ENCODE peak calls at places on chromosomes 6 and 20, in nine cellular contexts. F is neuronal stem cell; Z is activated CD4-positive, alpha-beta T cell treated with anti-CD3 and anti-CD28 coated beads, Interleukin-2, amount 50 U/mL, for 1 hour; I is NCI-H1436; M is HS-5; T is right cardiac atrium; H is Panc1; V is stimulated activated naive CD4-positive, alpha-beta T cell treated with Interleukin-2 at 50 U/mL for 16 hours; Q is stimulated activated CD4-positive, alpha-beta T cell treated with anti-CD3 and anti-CD28 coated beads, TNF-alpha, amount 100 ng/mL, for 1 hour. C is an unnamed sample.

GRCh38 chr20:13486694-13487093 is 152.0 kb downstream of the TASP1 start:
- DNase-seq in M (no peak), Z (no peak), V (no peak), F (no peak), T (no peak), Q (no peak), H (no peak), I (no peak), C (no peak)

GRCh38 chr6:105560611-105561066 is 157.8 kb upstream of the PREP start:
- DNase-seq in M (no peak), Z (no peak), T (no peak), Q (no peak), F (no peak), H (no peak), V (no peak), I (no peak), C (no peak)

GRCh38 chr6:158539363-158539762 is 20.5 kb upstream of the TMEM181 start:
- DNase-seq in Q (no peak), H (no peak), T (no peak), V (no peak), I (peak; percentile 62), Z (no peak), F (no peak), M (no peak), C (no peak)

GRCh38 chr6:139150915-139151314 is 16.0 kb downstream of the HECA start:
- DNase-seq in Q (no peak), V (no peak), Z (no peak), H (no peak), I (no peak), F (no peak), T (no peak), M (no peak), C (no peak)

GRCh38 chr6:148565931-148566663 is 180.7 kb upstream of the UST start:
- DNase-seq in Q (no peak), T (peak; percentile 58), M (peak; percentile 63), Z (no peak), H (no peak), I (no peak), V (peak; percentile 29), F (no peak), C (no peak)

GRCh38 chr6:142543576-142543975 is 241.8 kb downstream of the ADGRG6 start:
- DNase-seq in F (no peak), T (no peak), I (no peak), Z (no peak), H (no peak), V (no peak), M (no peak), Q (no peak), C (no peak)

GRCh38 chr6:88048556-88048955 is 915 bp downstream of the SPACA1 start:
- DNase-seq in F (no peak), Z (no peak), V (no peak), M (no peak), H (no peak), Q (no peak), T (no peak), I (no peak), C (no peak)

GRCh38 chr20:6269163-6269873 is 146.5 kb upstream of the FERMT1 start:
- DNase-seq in H (no peak), M (no peak), Q (no peak), Z (no peak), F (no peak), V (no peak), I (no peak), T (no peak), C (no peak)

GRCh38 chr6:166922937-166923336 is 33.4 kb downstream of the RNASET2 start:
- DNase-seq in H (no peak), Q (no peak), T (no peak), V (no peak), I (no peak), Z (no peak), M (no peak), F (no peak), C (no peak)

GRCh38 chr20:35988910-35989463 is 20.6 kb downstream of the CNBD2 start:
- DNase-seq in F (no peak), H (no peak), Z (no peak), V (no peak), Q (no peak), T (no peak), M (no peak), I (no peak), C (no peak)

GRCh38 chr6:152648090-152648489 is 10.9 kb upstream of the SYNE1 start:
- DNase-seq in V (no peak), Z (no peak), T (no peak), Q (no peak), H (no peak), F (no peak), M (no peak), I (no peak), C (no peak)

GRCh38 chr6:40477246-40478126 is 109.7 kb downstream of the LRFN2 start:
- DNase-seq in F (peak; percentile 4), I (peak; percentile 43), Z (peak; percentile 16), Q (no peak), V (no peak), H (no peak), M (no peak), T (no peak), C (no peak)

GRCh38 chr6:108746841-108747575 is 101.2 kb upstream of the ARMC2 start:
- DNase-seq in Q (no peak), T (no peak), V (no peak), H (no peak), M (no peak), F (no peak), I (no peak), Z (no peak), C (no peak)

GRCh38 chr6:153537422-153537821 is 406.3 kb upstream of the RGS17 start:
- DNase-seq in V (no peak), T (no peak), M (peak; percentile 74), I (no peak), Q (no peak), F (no peak), H (no peak), Z (no peak), C (no peak)

GRCh38 chr20:40633123-40633850 is 55.7 kb downstream of the MAFB start:
- DNase-seq in F (no peak), Z (no peak), M (no peak), I (no peak), H (no peak), Q (no peak), V (no peak), T (no peak), C (no peak)

GRCh38 chr6:38489951-38490350 is 149.8 kb downstream of the BTBD9 start:
- DNase-seq in V (no peak), I (no peak), M (peak; percentile 31), F (no peak), Q (no peak), H (no peak), Z (no peak), T (no peak), C (no peak)

GRCh38 chr6:12636336-12636735 is 80.2 kb upstream of the PHACTR1 start:
- DNase-seq in Z (no peak), M (no peak), H (no peak), T (no peak), I (no peak), Q (no peak), V (no peak), F (no peak), C (no peak)

GRCh38 chr6:5095236-5095635 is 10.1 kb downstream of the PPP1R3G start:
- DNase-seq in T (no peak), V (no peak), F (no peak), M (no peak), I (no peak), Z (no peak), Q (no peak), H (no peak), C (no peak)

GRCh38 chr20:35806075-35806474 is 34.3 kb downstream of the PHF20 start:
- DNase-seq in M (no peak), T (no peak), V (no peak), Z (no peak), Q (no peak), H (no peak), I (no peak), F (no peak), C (no peak)

GRCh38 chr6:68122032-68122431 is 513.0 kb upstream of the ADGRB3 start:
- DNase-seq in M (no peak), F (no peak), V (no peak), Z (no peak), H (no peak), I (no peak), Q (no peak), T (no peak), C (no peak)

GRCh38 chr6:111429571-111429970 is 53.4 kb downstream of the REV3L start:
- DNase-seq in Q (no peak), Z (no peak), I (no peak), M (no peak), F (no peak), T (peak; percentile 27), V (no peak), H (no peak), C (no peak)

GRCh38 chr20:13659288-13659687 is 20.6 kb upstream of the TASP1 start:
- DNase-seq in T (no peak), I (no peak), Z (no peak), M (no peak), H (no peak), Q (no peak), F (no peak), V (no peak), C (no peak)

GRCh38 chr6:16105874-16106273 is 23.0 kb upstream of the MYLIP start:
- DNase-seq in V (no peak), Z (no peak), M (peak; percentile 54), F (no peak), I (no peak), H (no peak), Q (no peak), T (no peak), C (no peak)

GRCh38 chr6:27889275-27889627 is 22.9 kb downstream of the OR2B2 start:
- DNase-seq in M (no peak), Q (no peak), T (no peak), V (no peak), Z (no peak), I (no peak), H (no peak), F (no peak), C (no peak)

C was measured in stimulated activated CD8-positive, alpha-beta memory T cell treated with anti-CD3 and anti-CD28 coated beads, Interleukin-2, amount 100 ng/mL, for 1 hour.